ENCODE peak calls at places on chromosomes 1 and 21, in four cellular contexts. O is astrocyte of the spinal cord, E is AG10803, W is esophagus squamous epithelium. G is an unnamed sample.

GRCh38 chr1:160261526-160261877 is 847 bp downstream of the DCAF8 start:
- DNase-seq in O (peak; percentile 85), E (peak; percentile 76), W (no peak), G (peak; percentile 92)

GRCh38 chr1:112040891-112041740 is 51.6 kb upstream of the KCND3 start:
- DNase-seq in O (no peak), E (no peak), W (no peak), G (no peak)

GRCh38 chr1:230070321-230071208 is 3.5 kb downstream of the GALNT2 start:
- DNase-seq in O (no peak), E (no peak), W (no peak), G (no peak)

GRCh38 chr1:22221233-22221780 is 78.4 kb upstream of the WNT4 start:
- DNase-seq in O (no peak), E (no peak), W (no peak), G (no peak)

GRCh38 chr1:35683012-35683411 is 35.7 kb downstream of the C1orf216 start:
- DNase-seq in O (no peak), E (no peak), W (no peak), G (no peak)

GRCh38 chr1:25744140-25744581 is 55.8 kb upstream of the SELENON start:
- DNase-seq in O (peak; percentile 29), E (peak; percentile 71), W (no peak), G (peak; percentile 74)

GRCh38 chr1:51329443-51330325 is 678 bp downstream of the TTC39A start:
- DNase-seq in O (no peak), E (no peak), W (no peak), G (no peak)

GRCh38 chr21:25461730-25462129 is 145.6 kb downstream of the MRPL39 start:
- DNase-seq in O (peak; percentile 65), E (no peak), W (no peak), G (peak; percentile 50)

GRCh38 chr1:247118946-247119446 is 14.8 kb upstream of the ZNF669 start:
- DNase-seq in O (peak; percentile 8), E (peak; percentile 15), W (no peak), G (peak; percentile 36)

GRCh38 chr1:213138391-213138790 is 87.3 kb downstream of the RPS6KC1 start:
- DNase-seq in O (no peak), E (no peak), W (no peak), G (no peak)

GRCh38 chr1:178609015-178609414 is 96.1 kb downstream of the TEX35 start:
- DNase-seq in O (peak; percentile 39), E (peak; percentile 91), W (no peak), G (peak; percentile 70)

GRCh38 chr1:153444078-153444477 is 16.4 kb downstream of the S100A7 start:
- DNase-seq in O (no peak), E (no peak), W (no peak), G (no peak)

GRCh38 chr1:164155337-164155850 is 403.6 kb upstream of the PBX1 start:
- DNase-seq in O (no peak), E (no peak), W (no peak), G (no peak)

GRCh38 chr1:48043524-48043923 is 46.3 kb upstream of the TRABD2B start:
- DNase-seq in O (no peak), E (no peak), W (no peak), G (no peak)

GRCh38 chr1:12597792-12598191 is 20.2 kb downstream of the DHRS3 start:
- DNase-seq in O (no peak), E (no peak), W (no peak), G (no peak)

GRCh38 chr1:239317948-239318347 is 68.4 kb upstream of the CHRM3 start:
- DNase-seq in O (no peak), E (no peak), W (no peak), G (no peak)

GRCh38 chr1:75708910-75709309 is 15.6 kb upstream of the ACADM start:
- DNase-seq in O (no peak), E (no peak), W (no peak), G (peak; percentile 12)

GRCh38 chr1:157363660-157364140 is 188.6 kb downstream of the FCRL5 start:
- DNase-seq in O (peak; percentile 45), E (peak; percentile 52), W (no peak), G (peak; percentile 59)

GRCh38 chr1:89724369-89725015 is 91.6 kb downstream of the LRRC8C start:
- DNase-seq in O (no peak), E (no peak), W (no peak), G (peak; percentile 9)

GRCh38 chr1:219812491-219813221 is 115.7 kb downstream of the SLC30A10 start:
- DNase-seq in O (peak; percentile 81), E (peak; percentile 69), W (no peak), G (peak; percentile 88)

GRCh38 chr21:15050588-15051377 is 14.0 kb downstream of the NRIP1 start:
- DNase-seq in O (no peak), E (no peak), W (no peak), G (no peak)

GRCh38 chr1:238562376-238562775 is 671.7 kb upstream of the ZP4 start:
- DNase-seq in O (peak; percentile 38), E (peak; percentile 57), W (no peak), G (peak; percentile 87)

GRCh38 chr1:10651793-10652192 is 144.7 kb downstream of the CASZ1 start:
- DNase-seq in O (no peak), E (no peak), W (no peak), G (no peak)

GRCh38 chr1:206012086-206012859 is 9.1 kb upstream of the RAB7B start:
- DNase-seq in O (no peak), E (no peak), W (peak; percentile 28), G (no peak)

GRCh38 chr1:59199734-59200376 is 97.0 kb upstream of the FGGY start:
- DNase-seq in O (no peak), E (no peak), W (no peak), G (no peak)

GRCh38 chr21:29258626-29259335 is 39.9 kb upstream of the BACH1 start:
- DNase-seq in O (peak; percentile 80), E (peak; percentile 90), W (no peak), G (peak; percentile 84)

GRCh38 chr1:116350097-116350645 is 22.9 kb upstream of the ATP1A1 start:
- DNase-seq in O (no peak), E (no peak), W (no peak), G (no peak)

GRCh38 chr1:105483436-105483835 is 1573.0 kb upstream of the PRMT6 start:
- DNase-seq in O (no peak), E (peak; percentile 10), W (no peak), G (no peak)

GRCh38 chr1:221565718-221566117 is 176.2 kb downstream of the DUSP10 start:
- DNase-seq in O (no peak), E (no peak), W (no peak), G (no peak)

GRCh38 chr1:205545991-205546390 is 41.5 kb downstream of the CDK18 start:
- DNase-seq in O (no peak), E (no peak), W (no peak), G (no peak)

GRCh38 chr1:944341-945325 is 14.4 kb downstream of the NOC2L start:
- DNase-seq in O (peak; percentile 88), E (no peak), W (no peak), G (peak; percentile 98)

GRCh38 chr1:20830378-20830777 is 43.3 kb upstream of the HP1BP3 start:
- DNase-seq in O (no peak), E (no peak), W (no peak), G (no peak)

GRCh38 chr1:87329756-87330200 is 1.1 kb downstream of the LMO4 start:
- DNase-seq in O (peak; percentile 46), E (no peak), W (no peak), G (peak; percentile 35)

GRCh38 chr1:154954541-154954940 is 1.4 kb downstream of the PBXIP1 start:
- DNase-seq in O (no peak), E (no peak), W (no peak), G (no peak)

GRCh38 chr1:154956557-154956956 is 658 bp upstream of the PBXIP1 start:
- DNase-seq in O (no peak), E (no peak), W (no peak), G (peak; percentile 20)

GRCh38 chr1:154955039-154955717 is 721 bp downstream of the PBXIP1 start:
- DNase-seq in O (peak; percentile 80), E (peak; percentile 71), W (no peak), G (peak; percentile 89)

GRCh38 chr1:154957258-154957657 is 1.4 kb upstream of the PBXIP1 start:
- DNase-seq in O (no peak), E (no peak), W (no peak), G (no peak)

GRCh38 chr1:154955718-154956513 is at the start of gene PBXIP1:
- DNase-seq in O (peak; percentile 93), E (peak; percentile 85), W (peak; percentile 30), G (peak; percentile 93)
- TF ChIP-seq CTCF in O (peak; percentile 45), E (peak; percentile 55), W (no peak), G (peak; percentile 60)

GRCh38 chr1:210700083-210700482 is 371.4 kb downstream of the HHAT start:
- DNase-seq in O (no peak), E (no peak), W (no peak), G (no peak)

GRCh38 chr1:210698661-210699060 is 370.0 kb downstream of the HHAT start:
- DNase-seq in O (no peak), E (no peak), W (no peak), G (no peak)

GRCh38 chr1:210697185-210697584 is 368.5 kb downstream of the HHAT start:
- DNase-seq in O (no peak), E (no peak), W (no peak), G (no peak)

GRCh38 chr1:210695041-210695440 is 366.3 kb downstream of the HHAT start:
- DNase-seq in O (peak; percentile 16), E (no peak), W (no peak), G (no peak)

GRCh38 chr1:210696709-210697108 is 368.0 kb downstream of the HHAT start:
- DNase-seq in O (peak; percentile 23), E (no peak), W (no peak), G (no peak)
- TF ChIP-seq CTCF in O (no peak), E (no peak), W (no peak), G (no peak)

GRCh38 chr1:236338096-236338495 is 56.0 kb upstream of the EDARADD start:
- DNase-seq in O (no peak), E (peak; percentile 2), W (no peak), G (peak; percentile 47)

GRCh38 chr1:236343246-236343862 is 50.7 kb upstream of the EDARADD start:
- DNase-seq in O (no peak), E (no peak), W (no peak), G (no peak)

GRCh38 chr1:236345728-236346127 is 48.4 kb upstream of the EDARADD start:
- DNase-seq in O (no peak), E (no peak), W (no peak), G (peak; percentile 34)

GRCh38 chr1:236342403-236343245 is 51.5 kb upstream of the EDARADD start:
- DNase-seq in O (no peak), E (no peak), W (no peak), G (peak; percentile 23)

DNA sequence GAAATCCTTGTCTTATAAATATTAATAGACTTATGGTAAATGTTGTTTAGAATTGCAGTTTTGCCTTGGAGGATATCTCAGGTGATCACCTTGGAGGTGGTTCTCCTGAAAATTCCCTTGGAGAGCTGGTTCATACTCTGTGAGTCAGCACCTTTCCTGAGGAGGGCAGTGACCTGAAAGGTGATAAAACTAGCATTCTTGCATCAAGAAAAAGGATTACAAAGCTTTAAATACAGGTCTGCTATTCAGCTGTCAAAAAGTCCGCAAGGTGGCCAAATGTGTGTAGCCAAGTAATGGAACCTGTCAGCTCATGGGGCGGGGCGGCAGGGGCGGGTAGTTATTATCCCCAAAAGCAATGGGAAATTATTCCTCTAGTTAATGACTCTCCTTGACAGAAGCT is 52.8 kb upstream of the EDARADD start:
- DNase-seq in O (no peak), E (no peak), W (no peak), G (no peak)
- TF ChIP-seq CTCF in O (no peak), E (no peak), W (no peak), G (no peak)

GRCh38 chr1:28412731-28413130 is 43.2 kb downstream of the PHACTR4 start:
- DNase-seq in O (peak; percentile 36), E (no peak), W (no peak), G (peak; percentile 30)
- TF ChIP-seq CTCF in O (no peak), E (peak; percentile 8), W (no peak), G (peak; percentile 28)

GRCh38 chr21:41957991-41958766 is 4.4 kb upstream of the C2CD2 start:
- DNase-seq in O (peak; percentile 95), E (peak; percentile 90), W (no peak), G (peak; percentile 96)
- TF ChIP-seq CTCF in O (peak; percentile 21), E (peak; percentile 58), W (peak; percentile 33), G (peak; percentile 60)